ENCODE peak calls at places on chromosomes 1 and 21, in five cellular contexts. Q, B, W, Y and A are unnamed samples.

GRCh38 chr1:109535971-109536491 is 3.6 kb upstream of the GPR61 start:
- DNase-seq in Q (no peak), B (no peak), W (peak), Y (no peak), A (no peak)

GRCh38 chr1:111249960-111250359 is 22.4 kb downstream of the CHI3L2 start:
- DNase-seq in Q (no peak), B (no peak), W (no peak), Y (no peak), A (no peak)

GRCh38 chr1:178238722-178239510 is 145.0 kb downstream of the RASAL2 start:
- DNase-seq in Q (peak), B (peak), W (peak), Y (no peak), A (no peak)

GRCh38 chr1:179337343-179337742 is 28.4 kb upstream of the AXDND1 start:
- DNase-seq in Q (no peak), B (no peak), W (no peak), Y (no peak), A (no peak)

GRCh38 chr1:30579580-30579979 is 143.8 kb downstream of the MATN1 start:
- DNase-seq in Q (no peak), B (no peak), W (no peak), Y (no peak), A (no peak)

GRCh38 chr1:20075345-20075744 is 5.4 kb downstream of the PLA2G5 start:
- DNase-seq in Q (no peak), B (no peak), W (no peak), Y (no peak), A (no peak)

GRCh38 chr1:186708578-186709203 is 28.5 kb upstream of the PTGS2 start:
- DNase-seq in Q (no peak), B (no peak), W (peak), Y (no peak), A (no peak)

GRCh38 chr1:172360960-172361359 is 59.5 kb upstream of the C1orf105 start:
- DNase-seq in Q (no peak), B (no peak), W (no peak), Y (no peak), A (no peak)

GRCh38 chr1:93980881-93981280 is 71.7 kb upstream of the GCLM start:
- DNase-seq in Q (peak), B (no peak), W (peak), Y (no peak), A (no peak)

GRCh38 chr1:26556041-26556440 is 26.5 kb downstream of the RPS6KA1 start:
- DNase-seq in Q (no peak), B (no peak), W (no peak), Y (no peak), A (no peak)

GRCh38 chr1:109790735-109791494 is 27.2 kb upstream of the EPS8L3 start:
- DNase-seq in Q (peak), B (no peak), W (peak), Y (no peak), A (peak)

GRCh38 chr1:95551201-95551600 is 317.2 kb downstream of the RWDD3 start:
- DNase-seq in Q (no peak), B (no peak), W (no peak), Y (no peak), A (no peak)

GRCh38 chr1:12315126-12315525 is 85.3 kb downstream of the VPS13D start:
- DNase-seq in Q (peak), B (no peak), W (peak), Y (no peak), A (no peak)

GRCh38 chr1:7940745-7941436 is at the start of gene TNFRSF9:
- DNase-seq in Q (no peak), B (no peak), W (peak), Y (no peak), A (no peak)

GRCh38 chr1:41268154-41268770 is 26.2 kb upstream of the SCMH1 start:
- DNase-seq in Q (peak), B (peak), W (peak), Y (peak), A (peak)

GRCh38 chr1:234925440-234926251 is 203.0 kb downstream of the TOMM20 start:
- DNase-seq in Q (peak), B (peak), W (peak), Y (no peak), A (no peak)

GRCh38 chr1:195738971-195739650 is 869.1 kb downstream of the KCNT2 start:
- DNase-seq in Q (peak), B (peak), W (peak), Y (no peak), A (no peak)

GRCh38 chr1:43705982-43706597 is 1.2 kb upstream of the ST3GAL3 start:
- DNase-seq in Q (peak), B (no peak), W (no peak), Y (no peak), A (no peak)

GRCh38 chr1:8516278-8516777 is 198.4 kb downstream of the SLC45A1 start:
- DNase-seq in Q (no peak), B (no peak), W (no peak), Y (no peak), A (no peak)

GRCh38 chr1:179127163-179127895 is 45.5 kb downstream of the TOR3A start:
- DNase-seq in Q (peak), B (no peak), W (peak), Y (no peak), A (no peak)

GRCh38 chr1:43560286-43560685 is 29.6 kb downstream of the PTPRF start:
- DNase-seq in Q (no peak), B (no peak), W (no peak), Y (no peak), A (no peak)

GRCh38 chr1:222736972-222737371 is at the start of gene FAM177B:
- DNase-seq in Q (no peak), B (no peak), W (no peak), Y (no peak), A (no peak)

GRCh38 chr1:89254658-89255287 is 17.9 kb downstream of the GBP5 start:
- DNase-seq in Q (no peak), B (no peak), W (peak), Y (no peak), A (no peak)

GRCh38 chr1:226738421-226738994 is 574 bp downstream of the ITPKB start:
- DNase-seq in Q (peak), B (no peak), W (peak), Y (no peak), A (peak)

GRCh38 chr1:23732363-23733224 is 10.7 kb upstream of the ELOA start:
- DNase-seq in Q (peak), B (no peak), W (peak), Y (no peak), A (no peak)

DNA sequence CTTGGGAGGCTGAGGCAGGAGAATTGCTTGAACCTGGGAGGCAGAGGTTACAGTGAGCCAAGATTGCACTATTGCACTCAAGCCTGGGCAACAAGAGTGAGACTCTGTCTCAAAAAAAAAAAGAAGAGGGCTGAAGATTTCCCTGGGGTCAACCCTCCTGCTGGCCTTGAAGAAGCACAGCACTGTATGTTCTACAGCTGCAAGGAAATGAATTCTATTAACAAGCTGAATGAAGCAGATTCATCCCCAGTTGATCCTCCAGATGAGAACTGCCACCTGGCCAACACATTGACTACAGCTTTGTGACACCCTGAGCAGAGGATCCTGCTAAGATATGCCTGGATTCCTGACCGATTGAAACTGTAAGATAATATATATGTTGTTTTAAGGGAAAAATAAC is 129.5 kb downstream of the ADSS2 start:
- DNase-seq in Q (no peak), B (no peak), W (peak), Y (no peak), A (no peak)
- H3K4me3 ChIP-seq in Q (peak), B (no peak), W (no peak), Y (no peak), A (no peak)

GRCh38 chr1:154733621-154734020 is 125.6 kb upstream of the ADAR start:
- DNase-seq in Q (no peak), B (no peak), W (no peak), Y (no peak), A (no peak)
- H3K4me3 ChIP-seq in Q (no peak), B (no peak), W (no peak), Y (no peak), A (no peak)

GRCh38 chr21:45011426-45011825 is 63.0 kb upstream of the ADARB1 start:
- DNase-seq in Q (no peak), B (no peak), W (no peak), Y (no peak), A (peak)

GRCh38 chr21:45010860-45011259 is 63.5 kb upstream of the ADARB1 start:
- DNase-seq in Q (no peak), B (no peak), W (no peak), Y (no peak), A (peak)

GRCh38 chr21:45011911-45012660 is 62.3 kb upstream of the ADARB1 start:
- DNase-seq in Q (peak), B (peak), W (peak), Y (peak), A (peak)

GRCh38 chr21:45013271-45013841 is 61.0 kb upstream of the ADARB1 start:
- DNase-seq in Q (no peak), B (no peak), W (no peak), Y (no peak), A (peak)

GRCh38 chr21:45012661-45013270 is 61.6 kb upstream of the ADARB1 start:
- DNase-seq in Q (no peak), B (no peak), W (no peak), Y (no peak), A (peak)
- H3K4me3 ChIP-seq in Q (peak), B (no peak), W (no peak), Y (no peak), A (no peak)

DNA sequence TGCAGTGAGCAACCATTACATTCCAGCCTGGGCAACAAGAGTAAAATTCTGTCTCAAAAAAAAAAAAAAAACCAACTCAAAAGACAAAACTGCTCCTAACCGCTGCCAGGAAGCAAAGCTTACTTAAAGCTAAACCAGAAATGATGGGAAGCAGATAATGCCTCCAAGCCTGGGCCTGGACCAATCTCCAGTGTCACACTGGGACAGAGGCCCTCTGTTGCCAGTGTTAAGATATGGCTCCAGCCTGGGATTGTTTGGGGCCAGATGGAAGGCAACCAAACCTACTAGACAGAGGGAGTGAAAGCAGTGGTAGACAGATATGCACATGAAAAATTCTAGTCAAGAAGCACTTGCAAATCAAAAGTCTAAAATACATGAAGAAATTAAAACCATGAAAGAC is 36.9 kb downstream of the NSL1 start:
- DNase-seq in Q (no peak), B (no peak), W (no peak), Y (no peak), A (no peak)
- H3K4me3 ChIP-seq in Q (no peak), B (no peak), W (no peak), Y (no peak), A (no peak)